ENCODE peak calls at places on chromosomes 6 and 20, in five cellular contexts. T, R, Y, E and U are unnamed samples.

GRCh38 chr6:21603516-21603952 is 10.0 kb downstream of the SOX4 start:
- DNase-seq in E (no peak), R (no peak), Y (no peak), T (no peak), U (no peak)

GRCh38 chr20:36181934-36182603 is 27.5 kb downstream of the EPB41L1 start:
- DNase-seq in E (peak; percentile 78), T (peak; percentile 87), R (no peak), Y (no peak), U (no peak)

GRCh38 chr6:26022166-26022510 is 59.5 kb downstream of the TRIM38 start:
- DNase-seq in T (peak; percentile 88), E (no peak), R (peak; percentile 45), Y (peak; percentile 71), U (peak; percentile 81)

GRCh38 chr6:166361080-166361429 is 18.7 kb upstream of the SFT2D1 start:
- DNase-seq in R (no peak), T (peak; percentile 24), Y (no peak), E (peak; percentile 99), U (no peak)

GRCh38 chr20:63342561-63343459 is 18.3 kb downstream of the CHRNA4 start:
- DNase-seq in T (no peak), Y (no peak), E (no peak), R (no peak), U (no peak)

GRCh38 chr20:3995067-3995748 is 20.1 kb downstream of the RNF24 start:
- DNase-seq in E (no peak), T (peak; percentile 44), Y (no peak), R (no peak), U (no peak)

GRCh38 chr20:25290646-25291431 is 43.0 kb downstream of the PYGB start:
- DNase-seq in R (no peak), E (no peak), T (no peak), Y (no peak), U (no peak)

GRCh38 chr6:16909599-16910360 is 148.5 kb upstream of the ATXN1 start:
- DNase-seq in Y (no peak), E (no peak), R (no peak), T (peak; percentile 91), U (no peak)

GRCh38 chr6:25314776-25315175 is 35.6 kb downstream of the CARMIL1 start:
- DNase-seq in T (no peak), Y (no peak), R (no peak), E (no peak), U (no peak)

GRCh38 chr6:132131777-132132176 is 180.6 kb upstream of the CCN2 start:
- DNase-seq in R (no peak), E (peak; percentile 61), Y (peak; percentile 8), T (peak; percentile 100), U (peak; percentile 83)

GRCh38 chr20:41261260-41261659 is 56.3 kb downstream of the ZHX3 start:
- DNase-seq in T (no peak), R (no peak), Y (no peak), E (no peak), U (no peak)

GRCh38 chr6:145323652-145324051 is 411.7 kb downstream of the EPM2A start:
- DNase-seq in R (no peak), T (no peak), Y (no peak), E (no peak), U (no peak)

GRCh38 chr20:43456809-43457639 is 672 bp upstream of the SRSF6 start:
- DNase-seq in T (peak; percentile 93), R (peak; percentile 92), E (peak; percentile 97), Y (peak; percentile 92), U (peak; percentile 94)

GRCh38 chr6:90121982-90122381 is 174.7 kb downstream of the BACH2 start:
- DNase-seq in T (peak; percentile 52), R (no peak), Y (no peak), E (no peak), U (no peak)
- TF ChIP-seq RAD21 in T (no peak), R (no peak), Y (no peak), E (no peak), U (no peak)

GRCh38 chr6:57262901-57263694 is 41.0 kb upstream of the RAB23 start:
- DNase-seq in T (peak; percentile 98), R (no peak), E (no peak), Y (no peak), U (no peak)

GRCh38 chr6:57262491-57262890 is 40.4 kb upstream of the RAB23 start:
- DNase-seq in T (no peak), E (no peak), Y (no peak), R (no peak), U (no peak)

GRCh38 chr6:57267586-57268293 is 45.6 kb upstream of the RAB23 start:
- DNase-seq in E (peak; percentile 65), T (peak; percentile 99), Y (peak; percentile 68), R (peak; percentile 42), U (peak; percentile 83)

GRCh38 chr6:57268294-57268640 is 46.2 kb upstream of the RAB23 start:
- DNase-seq in Y (no peak), R (no peak), T (no peak), E (no peak), U (no peak)

DNA sequence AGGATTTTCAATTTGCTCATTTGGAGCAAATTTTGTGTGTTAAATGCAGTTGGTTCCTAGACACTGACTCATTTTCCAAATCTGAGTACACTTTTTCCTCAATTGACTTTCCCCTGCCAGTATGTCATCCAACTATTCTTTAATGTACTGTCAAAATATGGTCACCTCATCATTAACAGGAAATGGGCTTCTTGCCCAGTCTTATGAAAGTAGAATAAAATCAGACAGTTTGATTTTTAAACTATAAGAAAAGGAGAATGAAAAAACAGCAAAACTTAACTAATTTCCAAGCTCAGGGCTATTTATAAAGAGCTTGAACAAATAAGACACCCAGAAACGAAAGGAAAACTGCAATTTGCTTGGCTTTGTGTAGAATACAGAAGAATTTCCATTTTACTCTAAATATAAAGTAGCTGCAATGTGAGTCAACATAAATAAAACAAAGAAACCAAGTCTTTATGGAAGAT is 43.7 kb upstream of the RAB23 start:
- DNase-seq in Y (no peak), T (peak; percentile 72), R (no peak), E (no peak), U (no peak)
- H3K27ac ChIP-seq in Y (no peak overlapping the region), T (peak overlapping the region; percentile 78), R (peak overlapping the region; percentile 85), E (no peak overlapping the region), U (no peak overlapping the region)

DNA sequence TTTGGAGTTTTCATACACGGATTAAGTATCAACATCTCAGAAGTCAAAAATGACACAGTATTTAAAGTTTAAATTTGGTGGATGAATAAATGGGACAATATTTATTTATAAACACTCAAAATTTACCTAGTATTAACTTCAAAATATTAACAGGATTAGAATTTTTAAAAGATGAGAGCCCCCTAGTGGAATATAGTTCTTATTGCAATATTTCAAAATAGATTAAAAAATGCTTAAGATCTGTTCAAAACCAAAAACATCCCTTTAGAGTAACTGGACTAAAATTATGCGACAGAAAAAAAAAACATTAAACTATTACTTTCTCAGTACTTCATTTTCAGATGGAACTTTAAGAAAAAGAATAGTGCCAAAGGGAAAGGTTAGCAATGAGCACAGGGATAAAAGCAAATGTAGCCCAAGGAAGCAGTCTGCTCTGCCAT is 56.6 kb downstream of the SNX14 start:
- DNase-seq in R (peak; percentile 14), T (peak; percentile 24), E (no peak), Y (no peak), U (no peak)
- TF ChIP-seq RAD21 in R (peak; percentile 18), T (peak; percentile 24), E (no peak), Y (peak; percentile 53), U (peak; percentile 64)

GRCh38 chr6:97396880-97397279 is 113.9 kb upstream of the MMS22L start:
- DNase-seq in E (no peak), Y (no peak), T (no peak), R (no peak), U (no peak)

GRCh38 chr6:97394160-97394748 is 111.2 kb upstream of the MMS22L start:
- DNase-seq in T (peak; percentile 57), E (peak; percentile 65), R (peak; percentile 52), Y (peak; percentile 64), U (peak; percentile 10)

GRCh38 chr6:97401533-97401932 is 118.5 kb upstream of the MMS22L start:
- DNase-seq in Y (no peak), T (peak; percentile 8), E (no peak), R (no peak), U (no peak)

GRCh38 chr6:97399208-97399607 is 116.2 kb upstream of the MMS22L start:
- DNase-seq in T (no peak), Y (no peak), R (no peak), E (no peak), U (no peak)
- H3K27ac ChIP-seq in T (no peak overlapping the region), Y (no peak overlapping the region), R (no peak overlapping the region), E (no peak overlapping the region), U (no peak overlapping the region)

DNA sequence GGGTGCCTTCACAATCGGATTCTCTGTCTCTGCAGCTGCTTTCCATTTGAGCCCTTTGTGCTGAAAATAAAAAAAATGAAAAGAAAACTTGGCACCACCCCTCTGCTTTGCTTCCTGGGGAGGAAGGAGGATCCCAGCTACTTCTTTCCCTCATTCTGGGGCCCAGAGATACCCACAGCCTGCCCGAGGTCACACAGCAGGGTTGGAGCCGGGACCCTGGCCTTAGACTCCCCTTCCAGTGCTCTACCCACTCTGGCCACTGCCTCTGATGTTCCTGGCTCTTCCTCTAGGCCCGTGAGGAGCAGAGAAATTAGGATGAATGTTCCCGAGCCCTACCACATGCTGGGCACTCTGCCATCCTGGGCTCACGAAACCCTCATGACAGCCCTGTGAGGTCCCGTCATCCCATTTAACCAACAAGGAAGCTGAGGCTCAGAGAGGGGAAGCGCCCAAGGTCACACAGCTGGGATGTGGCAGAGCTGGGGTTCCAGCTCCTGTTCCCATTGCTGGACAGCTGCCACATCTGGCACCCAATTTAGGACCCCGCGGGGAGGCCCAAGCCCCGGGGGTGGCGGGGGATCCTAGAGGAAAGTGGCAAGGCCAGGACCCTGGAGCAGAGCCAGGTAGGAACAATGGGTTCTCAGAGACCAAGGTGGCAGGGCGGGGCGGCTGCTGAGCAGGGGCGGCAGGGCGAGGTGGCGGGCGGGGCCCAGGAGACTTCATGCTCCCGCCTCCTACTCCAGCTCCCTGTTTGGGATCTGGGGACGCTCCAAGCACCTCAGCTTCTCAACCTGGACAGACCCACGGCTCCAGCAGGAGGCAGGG is 76.6 kb downstream of the CEBPB start:
- DNase-seq in Y (peak; percentile 67), E (peak; percentile 79), R (no peak), T (peak; percentile 36), U (peak; percentile 77)
- TF ChIP-seq RAD21 in Y (no peak), E (no peak), R (no peak), T (no peak), U (no peak)

DNA sequence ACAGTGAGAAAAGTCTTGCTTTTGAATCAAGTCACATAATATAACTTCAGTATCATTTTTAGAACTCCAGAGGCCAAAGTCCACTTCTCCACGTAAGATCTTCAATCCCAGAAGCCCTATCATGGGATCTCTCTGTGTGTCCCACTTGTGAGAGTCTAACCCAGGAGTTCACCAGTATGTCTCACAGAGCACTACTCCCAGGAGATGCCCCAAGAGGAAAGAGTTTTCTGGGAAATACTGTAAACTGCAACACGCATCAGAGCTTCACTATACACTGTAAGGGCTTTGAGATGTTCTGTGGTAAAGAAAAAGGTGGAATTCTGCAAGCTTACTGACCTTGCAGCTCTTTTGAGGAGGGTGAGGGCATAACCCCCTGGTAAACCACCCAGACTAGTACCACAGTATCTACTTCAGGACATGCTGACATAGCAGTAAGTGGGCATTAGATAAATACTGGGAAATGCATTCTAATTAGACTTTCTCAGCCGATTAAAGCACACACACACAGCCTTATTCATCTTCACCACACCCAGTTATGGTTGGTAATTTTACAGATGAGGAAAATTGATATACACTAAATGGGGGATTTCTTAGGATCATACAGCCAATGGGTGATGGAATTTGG is 12.3 kb downstream of the DCBLD1 start:
- DNase-seq in E (no peak), T (no peak), Y (no peak), R (no peak), U (peak; percentile 44)
- H3K27ac ChIP-seq in E (no peak overlapping the region), T (peak overlapping the region; percentile 6), Y (no peak overlapping the region), R (peak overlapping the region; percentile 87), U (peak overlapping the region; percentile 96)